ENCODE peak calls at places on chromosomes 4 and X, in four cellular contexts. W is GM04504; N is stimulated activated CD4-positive, alpha-beta T cell treated with anti-CD3 and anti-CD28 coated beads, Interleukin-15, amount 100 ng/mL, for 1 hour; L is effector memory CD8-positive, alpha-beta T cell. I is an unnamed sample.

GRCh38 chr4:36283912-36284465 is 2.6 kb downstream of the DTHD1 start:
- DNase-seq in N (no peak), W (no peak), L (no peak), I (no peak)

GRCh38 chrX:123738378-123738955 is 5.6 kb upstream of the THOC2 start:
- DNase-seq in L (no peak), N (no peak), W (no peak), I (no peak)

GRCh38 chr4:128163177-128164117 is 102.3 kb downstream of the LARP1B start:
- DNase-seq in W (peak; percentile 11), N (no peak), L (no peak), I (no peak)

GRCh38 chr4:168722391-168722790 is 225.5 kb downstream of the PALLD start:
- DNase-seq in W (no peak), N (no peak), L (no peak), I (no peak)

GRCh38 chr4:150332086-150332485 is 249.9 kb upstream of the MAB21L2 start:
- DNase-seq in N (no peak), L (no peak), W (no peak), I (no peak)

GRCh38 chr4:184541918-184542317 is 67.6 kb upstream of the IRF2 start:
- DNase-seq in W (no peak), N (no peak), L (no peak), I (no peak)

GRCh38 chr4:5752803-5753184 is 41.8 kb downstream of the EVC start:
- DNase-seq in L (no peak), W (no peak), N (no peak), I (no peak)

GRCh38 chr4:175745340-175745739 is 66.7 kb downstream of the GPM6A start:
- DNase-seq in L (no peak), W (no peak), N (no peak), I (no peak)

GRCh38 chrX:134969726-134970125 is 21.1 kb upstream of the SMIM10 start:
- DNase-seq in L (no peak), W (peak; percentile 45), N (no peak), I (no peak)

GRCh38 chr4:84150177-84150576 is 348.9 kb downstream of the NKX6-1 start:
- DNase-seq in N (no peak), W (no peak), L (no peak), I (no peak)

GRCh38 chrX:154714925-154715324 is 36.0 kb downstream of the GAB3 start:
- DNase-seq in N (no peak), L (peak; percentile 44), W (no peak), I (no peak)

GRCh38 chr4:38046735-38047487 is 86.7 kb downstream of the PTTG2 start:
- DNase-seq in L (no peak), W (no peak), N (no peak), I (no peak)

GRCh38 chr4:74537459-74537858 is 92.5 kb downstream of the AREG start:
- DNase-seq in W (no peak), N (no peak), L (no peak), I (no peak)

GRCh38 chr4:5370286-5370685 is 319.0 kb downstream of the STK32B start:
- DNase-seq in L (no peak), N (no peak), W (peak; percentile 64), I (no peak)

GRCh38 chr4:185305979-185306442 is 89.7 kb downstream of the LRP2BP start:
- DNase-seq in N (no peak), W (peak; percentile 93), L (no peak), I (no peak)

GRCh38 chr4:39004818-39005217 is 27.4 kb downstream of the TMEM156 start:
- DNase-seq in W (no peak), L (no peak), N (no peak), I (no peak)

GRCh38 chrX:42128587-42128986 is 205.2 kb upstream of the CASK start:
- DNase-seq in W (no peak), N (no peak), L (no peak), I (no peak)

GRCh38 chr4:10108818-10109783 is 7.5 kb downstream of the WDR1 start:
- DNase-seq in L (peak; percentile 31), N (no peak), W (no peak), I (no peak)

GRCh38 chr4:2843909-2844584 is 403 bp downstream of the ADD1 start:
- DNase-seq in L (no peak), W (no peak), N (no peak), I (no peak)

GRCh38 chrX:133668225-133668931 is 253.1 kb upstream of the GPC4 start:
- DNase-seq in W (no peak), L (no peak), N (no peak), I (no peak)

GRCh38 chr4:134174271-134174670 is 27.3 kb downstream of the PABPC4L start:
- DNase-seq in L (no peak), N (no peak), W (no peak), I (no peak)

GRCh38 chr4:174657472-174657871 is 135.2 kb upstream of the HPGD start:
- DNase-seq in L (no peak), N (no peak), W (no peak), I (no peak)

GRCh38 chr4:19195696-19196095 is 1056.0 kb upstream of the SLIT2 start:
- DNase-seq in W (no peak), N (no peak), L (no peak), I (no peak)

GRCh38 chr4:10808591-10808990 is 124.0 kb upstream of the CLNK start:
- DNase-seq in N (no peak), L (no peak), W (no peak), I (no peak)

GRCh38 chr4:5874811-5875465 is 17.9 kb downstream of the CRMP1 start:
- DNase-seq in N (no peak), L (no peak), W (peak; percentile 48), I (no peak)

GRCh38 chr4:79198886-79199591 is 126.8 kb downstream of the NAA11 start:
- DNase-seq in N (no peak), L (no peak), W (no peak), I (no peak)

GRCh38 chrX:21524008-21524407 is 134.1 kb downstream of the KLHL34 start:
- DNase-seq in W (no peak), L (no peak), N (no peak), I (no peak)

GRCh38 chr4:38752393-38752961 is 30.3 kb downstream of the TLR10 start:
- DNase-seq in N (no peak), W (peak; percentile 23), L (no peak), I (no peak)

GRCh38 chr4:61877893-61878292 is 677.8 kb downstream of the ADGRL3 start:
- DNase-seq in L (no peak), N (no peak), W (no peak), I (no peak)